ENCODE peak calls at places on chromosomes 16 and 17, in eight cellular contexts. M is kidney, K is mesendoderm, H is colonic mucosa, E is substantia nigra, X is AG04450, R is fibroblast of lung, Q is K562. C is an unnamed sample.

GRCh38 chr16:54061454-54061853 is 225.1 kb downstream of the IRX3 start:
- DNase-seq in M (no peak), K (no peak), H (no peak), E (no peak), X (no peak), R (no peak), Q (no peak), C (no peak)

GRCh38 chr16:49663081-49664057 is 192.5 kb downstream of the ZNF423 start:
- DNase-seq in M (no peak), K (no peak), H (peak; percentile 34), E (no peak), X (no peak), R (no peak), Q (no peak), C (no peak)

GRCh38 chr17:58741121-58741625 is 14.5 kb upstream of the PPM1E start:
- DNase-seq in M (no peak), K (peak; percentile 4), H (no peak), E (no peak), X (peak; percentile 27), R (peak; percentile 54), Q (no peak), C (no peak)

GRCh38 chr16:60120586-60120985 is 1386.5 kb upstream of the GOT2 start:
- DNase-seq in M (no peak), K (no peak), H (no peak), E (no peak), X (no peak), R (no peak), Q (no peak), C (no peak)

GRCh38 chr16:23679986-23680336 is 1.3 kb downstream of the PLK1 start:
- DNase-seq in M (no peak), K (peak; percentile 23), H (no peak), E (no peak), X (no peak), R (no peak), Q (no peak), C (no peak)

GRCh38 chr17:60087882-60088669 is 9.4 kb upstream of the HEATR6 start:
- DNase-seq in M (no peak), K (peak; percentile 73), H (peak; percentile 56), E (no peak), X (no peak), R (peak; percentile 41), Q (peak; percentile 41), C (no peak)

GRCh38 chr16:56093055-56093454 is 98.2 kb upstream of the GNAO1 start:
- DNase-seq in M (no peak), K (no peak), H (no peak), E (no peak), X (no peak), R (no peak), Q (no peak), C (no peak)

GRCh38 chr17:77064608-77065007 is 76.2 kb upstream of the SEC14L1 start:
- DNase-seq in M (no peak), K (no peak), H (no peak), E (no peak), X (no peak), R (no peak), Q (no peak), C (no peak)

GRCh38 chr17:28404812-28405570 is 1.0 kb downstream of the SLC46A1 start:
- DNase-seq in M (no peak), K (no peak), H (no peak), E (no peak), X (no peak), R (no peak), Q (no peak), C (no peak)

GRCh38 chr17:55487727-55488436 is 23.4 kb downstream of the SMIM36 start:
- DNase-seq in M (no peak), K (no peak), H (no peak), E (no peak), X (no peak), R (peak; percentile 62), Q (no peak), C (no peak)

GRCh38 chr16:80066805-80067580 is 466.5 kb upstream of the MAF start:
- DNase-seq in M (no peak), K (no peak), H (no peak), E (no peak), X (no peak), R (no peak), Q (no peak), C (no peak)

GRCh38 chr17:53090770-53091169 is 732.0 kb upstream of the KIF2B start:
- DNase-seq in M (no peak), K (no peak), H (no peak), E (no peak), X (no peak), R (no peak), Q (no peak), C (no peak)

GRCh38 chr17:77528516-77529327 is 388.0 kb downstream of the SEC14L1 start:
- DNase-seq in M (no peak), K (peak; percentile 77), H (no peak), E (no peak), X (no peak), R (no peak), Q (no peak), C (peak; percentile 54)

GRCh38 chr16:81855552-81856153 is 76.6 kb downstream of the PLCG2 start:
- DNase-seq in M (no peak), K (peak; percentile 59), H (no peak), E (no peak), X (no peak), R (no peak), Q (no peak), C (no peak)

GRCh38 chr17:34579017-34579946 is at the start of gene TMEM132E:
- DNase-seq in M (peak; percentile 82), K (peak; percentile 56), H (peak; percentile 25), E (peak; percentile 80), X (no peak), R (peak; percentile 4), Q (no peak), C (no peak)

GRCh38 chr17:66843606-66844005 is 8.7 kb downstream of the CACNG5 start:
- DNase-seq in M (no peak), K (no peak), H (no peak), E (no peak), X (no peak), R (no peak), Q (no peak), C (no peak)

GRCh38 chr16:84532855-84533486 is 28.5 kb upstream of the MEAK7 start:
- DNase-seq in M (no peak), K (no peak), H (no peak), E (no peak), X (no peak), R (peak; percentile 17), Q (peak; percentile 47), C (no peak)

GRCh38 chr16:397135-397661 is at the start of gene NME4:
- DNase-seq in M (peak; percentile 80), K (peak; percentile 80), H (no peak), E (no peak), X (no peak), R (no peak), Q (peak; percentile 78), C (no peak)

DNA sequence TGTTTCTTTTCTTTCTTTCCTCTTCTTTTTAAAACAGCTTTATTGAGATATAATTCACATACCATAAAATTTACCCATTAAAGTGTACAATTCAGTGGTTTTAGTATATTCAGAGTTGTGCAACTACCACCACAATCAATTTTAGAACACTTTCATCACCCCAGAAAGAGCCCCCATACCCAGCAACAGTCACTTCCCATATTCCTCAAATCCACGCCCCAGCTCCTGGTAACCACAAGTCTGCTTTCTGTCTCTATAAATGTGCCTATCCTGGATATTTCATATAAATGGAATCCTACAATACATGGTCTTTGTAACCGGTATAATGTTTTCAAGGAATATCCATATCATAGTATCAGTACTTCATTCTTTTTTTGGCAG is 19.4 kb downstream of the RARA start:
- DNase-seq in M (no peak), K (no peak), H (no peak), E (no peak), X (no peak), R (no peak), Q (no peak), C (no peak)
- H3K27ac ChIP-seq in M (no peak overlapping the region), K (no peak overlapping the region), H (no peak overlapping the region), E (no peak overlapping the region), X (no peak overlapping the region), R (no peak overlapping the region), Q (no peak overlapping the region), C (peak overlapping the region; percentile 97)

DNA sequence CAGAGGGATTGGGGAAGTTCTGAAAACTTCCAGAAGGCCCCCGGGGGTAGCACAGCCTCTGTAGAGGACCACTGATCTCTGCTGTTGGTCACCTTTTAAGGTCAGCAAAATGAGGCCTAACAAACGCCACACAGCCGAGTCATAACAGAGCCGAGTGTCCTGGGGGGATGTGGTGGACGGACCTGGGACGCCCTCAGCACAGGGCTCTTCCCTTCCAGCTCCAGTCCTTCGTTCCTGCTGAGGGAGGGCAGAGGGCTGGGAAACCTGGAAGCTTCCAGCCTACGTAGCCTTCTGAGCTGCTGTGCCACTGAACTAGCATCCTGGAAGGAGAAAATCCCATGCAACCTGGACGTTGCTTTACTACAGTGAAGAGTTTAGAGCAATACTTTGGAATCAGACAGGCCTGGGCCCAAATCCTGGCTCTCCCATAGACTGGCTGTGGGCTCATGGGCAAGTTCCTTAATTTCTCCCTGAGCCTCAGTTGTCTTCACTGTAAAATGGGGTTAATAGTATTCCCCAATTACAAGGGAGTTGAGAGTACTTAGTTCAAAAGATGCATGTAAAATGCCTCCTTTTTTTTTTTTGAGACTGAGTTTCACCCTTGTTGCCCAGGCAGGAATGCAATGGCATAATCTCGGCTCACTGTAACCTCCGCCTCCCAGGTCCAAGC is 34.4 kb upstream of the ZCCHC14 start:
- DNase-seq in M (no peak), K (peak; percentile 14), H (no peak), E (no peak), X (no peak), R (no peak), Q (no peak), C (no peak)
- H3K27ac ChIP-seq in M (no peak overlapping the region), K (no peak overlapping the region), H (no peak overlapping the region), E (no peak overlapping the region), X (no peak overlapping the region), R (no peak overlapping the region), Q (no peak overlapping the region), C (no peak overlapping the region)

GRCh38 chr17:40306395-40306794 is 2.6 kb upstream of the RARA start:
- DNase-seq in M (no peak), K (peak; percentile 80), H (no peak), E (no peak), X (no peak), R (no peak), Q (no peak), C (no peak)

GRCh38 chr17:40307001-40307690 is 1.8 kb upstream of the RARA start:
- DNase-seq in M (peak; percentile 73), K (peak; percentile 74), H (peak; percentile 45), E (no peak), X (no peak), R (peak; percentile 73), Q (no peak), C (peak; percentile 63)

GRCh38 chr17:40303706-40304450 is 5.1 kb upstream of the RARA start:
- DNase-seq in M (no peak), K (no peak), H (no peak), E (no peak), X (no peak), R (peak; percentile 57), Q (no peak), C (no peak)

GRCh38 chr17:40303009-40303657 is 5.8 kb upstream of the RARA start:
- DNase-seq in M (no peak), K (peak; percentile 70), H (peak; percentile 71), E (no peak), X (peak; percentile 57), R (peak; percentile 85), Q (peak; percentile 47), C (no peak)

GRCh38 chr17:40304464-40304863 is 4.5 kb upstream of the RARA start:
- DNase-seq in M (no peak), K (peak; percentile 69), H (no peak), E (no peak), X (peak; percentile 46), R (peak; percentile 77), Q (no peak), C (no peak)
- H3K27ac ChIP-seq in M (no peak overlapping the region), K (no peak overlapping the region), H (peak overlapping the region; percentile 26), E (no peak overlapping the region), X (peak overlapping the region; percentile 40), R (peak overlapping the region; percentile 66), Q (no peak overlapping the region), C (peak overlapping the region; percentile 36)

GRCh38 chr16:13104772-13105171 is 203.4 kb downstream of the SHISA9 start:
- DNase-seq in M (no peak), K (no peak), H (no peak), E (no peak), X (no peak), R (no peak), Q (no peak), C (no peak)
- H3K27ac ChIP-seq in M (no peak overlapping the region), K (no peak overlapping the region), H (no peak overlapping the region), E (no peak overlapping the region), X (no peak overlapping the region), R (no peak overlapping the region), Q (no peak overlapping the region), C (no peak overlapping the region)